ENCODE peak calls at places on chromosomes 6 and 20, in five cellular contexts. S is choroid plexus epithelial cell; J is naive thymus-derived CD8-positive, alpha-beta T cell; T is fibroblast of lung; L is EL. N is an unnamed sample.

GRCh38 chr6:142746524-142746923 is 198.5 kb downstream of the HIVEP2 start:
- DNase-seq in S (peak; percentile 49), L (peak; percentile 38), T (peak; percentile 42), J (peak; percentile 74), N (no peak)

GRCh38 chr6:157946865-157947532 is 34.7 kb upstream of the SYNJ2 start:
- DNase-seq in T (peak; percentile 28), S (peak; percentile 70), J (no peak), L (peak; percentile 28), N (peak; percentile 38)

GRCh38 chr20:23127506-23128279 is 41.6 kb upstream of the CD93 start:
- DNase-seq in J (no peak), T (no peak), S (no peak), L (no peak), N (no peak)

GRCh38 chr6:144066745-144067484 is 28.5 kb downstream of the SF3B5 start:
- DNase-seq in J (no peak), T (no peak), S (no peak), L (no peak), N (no peak)

GRCh38 chr6:22925920-22926587 is 356.7 kb downstream of the HDGFL1 start:
- DNase-seq in L (no peak), T (no peak), S (no peak), J (no peak), N (no peak)

GRCh38 chr6:108080010-108080780 is 5.7 kb upstream of the OSTM1 start:
- DNase-seq in L (peak; percentile 85), S (peak; percentile 89), T (peak; percentile 25), J (no peak), N (peak; percentile 77)

GRCh38 chr6:164097557-164098398 is 683.3 kb downstream of the QKI start:
- DNase-seq in S (peak; percentile 75), L (peak; percentile 83), T (peak; percentile 47), J (no peak), N (peak; percentile 44)

GRCh38 chr20:2946988-2947961 is 74.0 kb downstream of the PTPRA start:
- DNase-seq in S (peak; percentile 95), L (no peak), J (no peak), T (peak; percentile 83), N (peak; percentile 81)

GRCh38 chr6:52550014-52550575 is 26.8 kb downstream of the TRAM2 start:
- DNase-seq in S (no peak), L (no peak), J (no peak), T (no peak), N (no peak)

GRCh38 chr20:56400001-56400640 is 7.7 kb downstream of the CSTF1 start:
- DNase-seq in S (peak; percentile 93), J (peak; percentile 83), L (peak; percentile 73), T (peak; percentile 88), N (peak; percentile 81)

GRCh38 chr20:19782669-19783068 is 24.6 kb downstream of the RIN2 start:
- DNase-seq in J (no peak), S (no peak), L (no peak), T (no peak), N (no peak)

GRCh38 chr6:102381203-102381602 is 987.7 kb downstream of the GRIK2 start:
- DNase-seq in T (no peak), S (no peak), L (peak; percentile 12), J (no peak), N (no peak)

GRCh38 chr20:61564628-61565027 is 312.6 kb downstream of the CDH4 start:
- DNase-seq in J (no peak), L (no peak), S (no peak), T (no peak), N (no peak)

GRCh38 chr6:53603381-53604121 is 58.6 kb upstream of the GCLC start:
- DNase-seq in L (peak; percentile 39), T (peak; percentile 68), S (peak; percentile 86), J (no peak), N (peak; percentile 52)

GRCh38 chr6:166736606-166737005 is 109.6 kb upstream of the RPS6KA2 start:
- DNase-seq in S (peak; percentile 54), J (no peak), L (peak; percentile 68), T (peak; percentile 21), N (peak; percentile 58)

GRCh38 chr6:5471637-5472430 is 210.5 kb downstream of the FARS2 start:
- DNase-seq in J (no peak), S (no peak), T (no peak), L (no peak), N (no peak)

GRCh38 chr20:4369798-4370124 is 351.9 kb upstream of the PRND start:
- DNase-seq in T (no peak), J (no peak), S (no peak), L (no peak), N (peak; percentile 44)

GRCh38 chr6:84976516-84977420 is 212.4 kb upstream of the TBX18 start:
- DNase-seq in L (no peak), T (no peak), J (no peak), S (peak; percentile 51), N (peak; percentile 1)

GRCh38 chr20:46060301-46060881 is 29.4 kb downstream of the NCOA5 start:
- DNase-seq in J (no peak), T (no peak), S (no peak), L (no peak), N (no peak)

GRCh38 chr6:140567469-140567868 is 1193.0 kb upstream of the CITED2 start:
- DNase-seq in T (no peak), S (peak; percentile 39), L (peak; percentile 25), J (no peak), N (peak; percentile 23)

GRCh38 chr6:104973404-104973803 is 16.5 kb downstream of the LIN28B start:
- DNase-seq in T (no peak), S (no peak), L (no peak), J (no peak), N (no peak)

GRCh38 chr20:9476637-9477036 is 37.8 kb upstream of the LAMP5 start:
- DNase-seq in L (no peak), T (no peak), S (no peak), J (no peak), N (no peak)

GRCh38 chr20:22217712-22218352 is 366.5 kb downstream of the FOXA2 start:
- DNase-seq in T (no peak), L (no peak), J (no peak), S (no peak), N (no peak)

GRCh38 chr6:113995632-113996031 is 24.7 kb upstream of the HDAC2 start:
- DNase-seq in L (peak; percentile 98), T (peak; percentile 95), J (no peak), S (peak; percentile 96), N (peak; percentile 95)

GRCh38 chr20:33450867-33451266 is 7.3 kb upstream of the SNTA1 start:
- DNase-seq in L (peak; percentile 56), J (no peak), S (peak; percentile 34), T (peak; percentile 61), N (peak; percentile 42)

GRCh38 chr20:50817776-50818172 is 22.9 kb downstream of the BCAS4 start:
- DNase-seq in S (no peak), J (no peak), T (no peak), L (no peak), N (no peak)

GRCh38 chr6:169454204-169454871 is 200.7 kb upstream of the THBS2 start:
- DNase-seq in S (peak; percentile 98), L (peak; percentile 85), T (peak; percentile 88), J (no peak), N (peak; percentile 97)

GRCh38 chr20:7352165-7352564 is 584.7 kb downstream of the BMP2 start:
- DNase-seq in T (no peak), S (no peak), J (no peak), L (no peak), N (no peak)

GRCh38 chr20:52410182-52410647 is 218.6 kb upstream of the ZFP64 start:
- DNase-seq in J (peak; percentile 89), T (peak; percentile 72), S (peak; percentile 79), L (no peak), N (peak; percentile 90)

GRCh38 chr20:62408640-62409039 is 1.6 kb upstream of the CABLES2 start:
- DNase-seq in T (no peak), J (no peak), S (no peak), L (no peak), N (no peak)

GRCh38 chr6:148653138-148653776 is 93.6 kb upstream of the UST start:
- DNase-seq in J (no peak), S (no peak), L (peak; percentile 23), T (no peak), N (no peak)

GRCh38 chr6:131552572-131552971 is 20.5 kb upstream of the ARG1 start:
- DNase-seq in S (no peak), T (no peak), L (no peak), J (no peak), N (no peak)

GRCh38 chr20:62141397-62142251 is 1.6 kb downstream of the PSMA7 start:
- DNase-seq in L (peak; percentile 23), T (peak; percentile 46), S (peak; percentile 56), J (peak; percentile 70), N (peak; percentile 63)

GRCh38 chr6:593139-593906 is 63.6 kb downstream of the HUS1B start:
- DNase-seq in L (peak; percentile 58), T (peak; percentile 71), J (peak; percentile 79), S (peak; percentile 76), N (peak; percentile 51)

GRCh38 chr6:169825558-169826225 is 74.3 kb downstream of the ERMARD start:
- DNase-seq in L (no peak), T (no peak), J (no peak), S (no peak), N (no peak)

GRCh38 chr6:30684386-30685156 is 1.9 kb downstream of the PPP1R18 start:
- DNase-seq in T (peak; percentile 22), S (peak; percentile 46), L (peak; percentile 60), J (peak; percentile 74), N (peak; percentile 58)

GRCh38 chr6:158374020-158374419 is 61.8 kb downstream of the TULP4 start:
- DNase-seq in J (no peak), T (peak; percentile 27), S (peak; percentile 81), L (peak; percentile 38), N (peak; percentile 85)

GRCh38 chr20:51373713-51374481 is 168.6 kb downstream of the NFATC2 start:
- DNase-seq in L (no peak), J (no peak), S (peak; percentile 66), T (no peak), N (peak; percentile 64)

N was measured in iris pigment epithelial cell.